ENCODE peak calls at places on chromosomes 3 and 15, in five cellular contexts. E, F, G, R and P are unnamed samples. For H3K4me1 and H3K27me3, the result is how much of the 10 kb centered on the place peaks cover.

GRCh38 chr15:33067456-33067855 is 127.1 kb downstream of the FMN1 start:
- DNase-seq in G (no peak), E (peak), F (no peak), R (no peak), P (no peak)

GRCh38 chr3:62686916-62687315 is 188.3 kb downstream of the CADPS start:
- DNase-seq in R (no peak), G (no peak), E (no peak), F (no peak), P (no peak)

GRCh38 chr3:108241146-108241545 is 18.9 kb upstream of the IFT57 start:
- DNase-seq in G (no peak), E (no peak), R (no peak), F (no peak), P (no peak)

GRCh38 chr3:194586839-194587238 is 46.4 kb downstream of the TMEM44 start:
- DNase-seq in F (peak), R (peak), E (peak), G (no peak), P (peak)

GRCh38 chr3:67526246-67526645 is 128.2 kb downstream of the SUCLG2 start:
- DNase-seq in R (peak), E (peak), G (no peak), F (peak), P (peak)

GRCh38 chr15:96412045-96412918 is 81.8 kb downstream of the NR2F2 start:
- DNase-seq in E (no peak), R (no peak), G (peak), F (no peak), P (no peak)

GRCh38 chr3:128380295-128380694 is 86.4 kb downstream of the DNAJB8 start:
- DNase-seq in R (no peak), G (no peak), E (no peak), F (no peak), P (no peak)

GRCh38 chr3:188064831-188065493 is 89.0 kb upstream of the LPP start:
- DNase-seq in E (no peak), R (no peak), F (no peak), G (no peak), P (no peak)

GRCh38 chr15:40906947-40907802 is 12.9 kb downstream of the VPS18 start:
- DNase-seq in F (no peak), R (no peak), G (no peak), E (peak), P (peak)

GRCh38 chr3:112315791-112316190 is 17.2 kb upstream of the CD200 start:
- DNase-seq in R (no peak), F (no peak), G (no peak), E (no peak), P (peak)

GRCh38 chr3:126537730-126538281 is 13.9 kb downstream of the CHST13 start:
- DNase-seq in F (no peak), E (no peak), R (no peak), G (no peak), P (no peak)

GRCh38 chr15:26298010-26298661 is 435.0 kb upstream of the ATP10A start:
- DNase-seq in G (no peak), E (no peak), F (no peak), R (no peak), P (no peak)

GRCh38 chr3:53218136-53218535 is 37.7 kb downstream of the TKT start:
- DNase-seq in E (no peak), F (no peak), R (no peak), G (no peak), P (no peak)

GRCh38 chr15:101454365-101454764 is 35.1 kb downstream of the PCSK6 start:
- DNase-seq in R (no peak), E (no peak), G (no peak), F (no peak), P (no peak)

GRCh38 chr15:100707229-100707628 is 104.8 kb downstream of the ASB7 start:
- DNase-seq in R (peak), E (peak), G (no peak), F (no peak), P (no peak)

GRCh38 chr3:72439321-72440183 is 408.7 kb downstream of the SHQ1 start:
- DNase-seq in E (peak), F (no peak), R (no peak), G (no peak), P (no peak)
- H3K4me1 ChIP-seq in E (under half), F (under half), R (under half), G (under half), P (under half)

GRCh38 chr15:67138946-67139855 is 73.8 kb downstream of the SMAD3 start:
- DNase-seq in F (no peak), R (no peak), G (no peak), E (no peak), P (no peak)
- H3K27me3 ChIP-seq in F (under half), R (under half), G (under half), E (under half), P (under half)

DNA sequence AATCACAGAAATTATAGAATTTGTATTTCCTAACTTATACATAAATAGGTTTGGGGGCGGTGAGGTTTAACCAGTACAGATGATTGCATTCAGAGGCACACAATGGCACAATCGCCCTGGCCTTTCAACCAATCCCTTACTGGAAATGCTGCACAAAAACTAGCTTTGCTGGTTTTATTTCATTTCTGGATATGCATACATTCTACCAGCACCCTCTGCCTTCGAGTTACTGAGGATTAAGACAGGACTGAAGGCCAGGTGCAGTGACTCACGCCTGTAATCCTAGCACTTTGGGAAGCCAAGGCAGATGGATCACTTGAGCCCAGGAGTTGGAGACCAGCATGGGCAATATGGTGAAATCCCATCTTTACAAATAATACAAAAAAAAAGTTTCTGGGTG is 336.1 kb downstream of the ARRDC4 start:
- DNase-seq in E (no peak), G (no peak), F (no peak), R (peak), P (no peak)
- H3K9ac ChIP-seq in E (no peak), G (no peak), F (no peak), R (no peak), P (no peak)

GRCh38 chr15:85778107-85778776 is 16.5 kb downstream of the KLHL25 start:
- DNase-seq in F (no peak), G (no peak), R (no peak), E (no peak), P (no peak)
- H3K4me1 ChIP-seq in F (under half), G (under half), R (under half), E (under half), P (under half)

DNA sequence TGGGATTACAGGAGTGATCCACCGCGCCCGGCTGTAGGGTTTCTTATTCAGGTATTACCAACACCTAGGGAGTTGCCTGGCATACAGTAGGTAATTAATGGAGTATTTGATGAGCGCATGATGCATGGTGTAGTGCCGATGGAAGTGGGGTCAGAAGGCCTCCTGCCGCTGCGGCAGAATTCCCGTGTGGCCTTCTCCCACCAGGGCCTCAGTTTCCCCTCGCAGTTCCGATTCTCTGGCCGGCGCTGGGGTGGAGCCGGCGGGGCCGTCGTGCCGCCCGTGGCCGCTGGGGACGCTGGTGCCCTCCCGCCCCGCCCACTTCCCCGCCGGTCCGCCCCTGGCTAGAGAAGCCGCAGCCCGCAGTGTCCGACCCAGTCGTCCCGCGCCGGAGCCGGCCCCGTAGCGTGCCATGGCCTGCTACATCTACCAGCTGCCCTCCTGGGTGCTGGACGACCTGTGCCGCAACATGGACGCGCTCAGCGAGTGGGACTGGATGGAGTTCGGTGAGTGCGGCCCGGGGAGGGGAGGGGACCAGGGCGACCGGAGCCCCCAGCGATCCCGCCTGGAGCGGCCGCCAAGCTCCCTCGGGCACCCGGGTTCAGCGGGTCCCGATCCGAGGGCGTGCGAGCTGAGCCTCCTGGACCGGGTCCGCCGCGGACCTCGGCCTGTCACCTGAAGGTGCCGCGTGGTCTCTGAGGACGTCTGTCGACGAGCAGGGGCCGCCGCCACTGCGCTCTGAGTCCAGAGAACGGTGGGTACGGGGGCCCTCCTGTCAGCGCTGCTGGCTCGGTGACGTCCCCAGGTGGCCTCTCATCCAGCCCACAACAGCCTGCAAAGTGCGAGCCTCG is at the start of gene IRAK2:
- DNase-seq in G (peak), F (no peak), R (peak), E (peak), P (peak)
- H3K27me3 ChIP-seq in G (under half), F (under half), R (under half), E (under half), P (under half)

DNA sequence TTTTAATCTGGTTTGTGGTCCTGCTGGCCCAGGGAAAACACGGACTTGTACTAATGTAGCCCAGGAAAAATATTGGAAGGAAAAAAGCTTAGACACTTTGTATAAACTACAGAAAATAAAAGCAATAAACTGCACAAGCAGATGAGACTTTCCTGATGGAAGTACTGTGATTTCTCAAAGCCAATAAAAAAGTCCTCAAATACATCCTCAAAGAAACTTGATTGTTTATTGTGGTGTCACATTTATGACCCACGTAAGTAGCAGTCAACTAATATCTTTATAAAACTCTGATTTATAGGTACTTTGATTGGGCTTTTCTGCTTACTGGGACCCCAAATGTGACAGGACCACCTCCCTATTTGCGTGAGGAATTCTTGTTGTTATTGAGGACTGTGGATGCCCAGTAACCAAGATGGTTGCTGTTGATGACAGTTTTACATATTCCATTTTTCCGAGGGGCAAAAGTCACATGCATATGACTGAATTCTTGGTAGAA is 159.2 kb upstream of the TSC22D2 start:
- DNase-seq in G (no peak), F (no peak), E (no peak), R (no peak), P (no peak)
- H3K9ac ChIP-seq in G (no peak), F (no peak), E (no peak), R (no peak), P (no peak)